ENCODE peak calls at places on chromosomes 3 and 15, in seven cellular contexts. D, F, K, J, C, G and Y are unnamed samples.

GRCh38 chr15:64844576-64845140 is 2.9 kb downstream of the PLEKHO2 start:
- DNase-seq in D (no peak), F (no peak), K (no peak), J (no peak), C (no peak), G (no peak), Y (no peak)

GRCh38 chr3:32098528-32098927 is 7.9 kb upstream of the GPD1L start:
- DNase-seq in D (no peak), F (no peak), K (no peak), J (no peak), C (no peak), G (no peak), Y (no peak)

GRCh38 chr3:45618081-45618509 is 23.5 kb downstream of the LIMD1 start:
- DNase-seq in D (no peak), F (no peak), K (no peak), J (no peak), C (no peak), G (peak), Y (no peak)

GRCh38 chr15:101651753-101652097 is 456 bp downstream of the TM2D3 start:
- DNase-seq in D (no peak), F (peak), K (no peak), J (no peak), C (no peak), G (peak), Y (peak)

GRCh38 chr3:126349611-126350501 is 7.4 kb downstream of the KLF15 start:
- DNase-seq in D (no peak), F (no peak), K (no peak), J (peak), C (no peak), G (no peak), Y (no peak)

GRCh38 chr3:45987368-45988099 is 8.1 kb downstream of the FYCO1 start:
- DNase-seq in D (no peak), F (no peak), K (peak), J (no peak), C (no peak), G (peak), Y (peak)

GRCh38 chr3:195096484-195097330 is 174.3 kb downstream of the XXYLT1 start:
- DNase-seq in D (no peak), F (no peak), K (no peak), J (no peak), C (no peak), G (no peak), Y (no peak)

GRCh38 chr15:70248116-70249025 is 150.7 kb upstream of the TLE3 start:
- DNase-seq in D (no peak), F (no peak), K (no peak), J (no peak), C (no peak), G (no peak), Y (no peak)

GRCh38 chr3:12288466-12289129 is at the start of gene PPARG:
- DNase-seq in D (no peak), F (peak), K (peak), J (peak), C (peak), G (peak), Y (peak)

GRCh38 chr15:69573815-69574472 is 121.3 kb downstream of the RPLP1 start:
- DNase-seq in D (no peak), F (peak), K (peak), J (no peak), C (no peak), G (peak), Y (no peak)

GRCh38 chr3:40258555-40258954 is 51.0 kb upstream of the EIF1B start:
- DNase-seq in D (no peak), F (peak), K (peak), J (no peak), C (no peak), G (no peak), Y (peak)
- TF ChIP-seq CTCF in D (no peak), F (peak), K (no peak), J (no peak), C (no peak), G (no peak), Y (no peak)

GRCh38 chr3:63562323-63562722 is 90.2 kb upstream of the SNTN start:
- DNase-seq in D (no peak), F (no peak), K (no peak), J (no peak), C (no peak), G (no peak), Y (no peak)

GRCh38 chr3:63559884-63560283 is 92.6 kb upstream of the SNTN start:
- DNase-seq in D (no peak), F (no peak), K (peak), J (no peak), C (no peak), G (no peak), Y (peak)

GRCh38 chr3:63561879-63562278 is 90.6 kb upstream of the SNTN start:
- DNase-seq in D (no peak), F (no peak), K (no peak), J (no peak), C (no peak), G (no peak), Y (no peak)

DNA sequence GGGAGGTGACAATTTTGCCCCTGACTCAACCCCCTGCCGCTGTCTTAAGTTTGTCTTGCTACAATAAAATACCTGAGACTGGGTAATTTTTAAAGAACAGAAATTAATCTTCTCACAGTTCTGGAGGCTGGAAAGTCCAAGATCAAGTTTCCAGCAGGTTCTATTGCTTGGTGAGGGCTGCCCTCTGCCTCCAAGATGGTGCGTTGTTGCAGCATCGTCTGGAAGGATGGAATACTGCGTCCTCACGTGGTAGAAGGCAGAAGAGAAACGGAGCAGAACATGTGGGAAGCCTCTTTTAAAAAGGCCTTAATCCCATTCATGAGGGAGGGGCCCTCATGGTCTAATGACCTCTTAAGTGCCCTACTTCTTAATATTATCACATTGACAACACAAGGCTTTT is 87.3 kb upstream of the SNTN start:
- DNase-seq in D (no peak), F (no peak), K (no peak), J (no peak), C (no peak), G (no peak), Y (peak)
- TF ChIP-seq CTCF in D (no peak), F (no peak), K (no peak), J (no peak), C (no peak), G (no peak), Y (no peak)

DNA sequence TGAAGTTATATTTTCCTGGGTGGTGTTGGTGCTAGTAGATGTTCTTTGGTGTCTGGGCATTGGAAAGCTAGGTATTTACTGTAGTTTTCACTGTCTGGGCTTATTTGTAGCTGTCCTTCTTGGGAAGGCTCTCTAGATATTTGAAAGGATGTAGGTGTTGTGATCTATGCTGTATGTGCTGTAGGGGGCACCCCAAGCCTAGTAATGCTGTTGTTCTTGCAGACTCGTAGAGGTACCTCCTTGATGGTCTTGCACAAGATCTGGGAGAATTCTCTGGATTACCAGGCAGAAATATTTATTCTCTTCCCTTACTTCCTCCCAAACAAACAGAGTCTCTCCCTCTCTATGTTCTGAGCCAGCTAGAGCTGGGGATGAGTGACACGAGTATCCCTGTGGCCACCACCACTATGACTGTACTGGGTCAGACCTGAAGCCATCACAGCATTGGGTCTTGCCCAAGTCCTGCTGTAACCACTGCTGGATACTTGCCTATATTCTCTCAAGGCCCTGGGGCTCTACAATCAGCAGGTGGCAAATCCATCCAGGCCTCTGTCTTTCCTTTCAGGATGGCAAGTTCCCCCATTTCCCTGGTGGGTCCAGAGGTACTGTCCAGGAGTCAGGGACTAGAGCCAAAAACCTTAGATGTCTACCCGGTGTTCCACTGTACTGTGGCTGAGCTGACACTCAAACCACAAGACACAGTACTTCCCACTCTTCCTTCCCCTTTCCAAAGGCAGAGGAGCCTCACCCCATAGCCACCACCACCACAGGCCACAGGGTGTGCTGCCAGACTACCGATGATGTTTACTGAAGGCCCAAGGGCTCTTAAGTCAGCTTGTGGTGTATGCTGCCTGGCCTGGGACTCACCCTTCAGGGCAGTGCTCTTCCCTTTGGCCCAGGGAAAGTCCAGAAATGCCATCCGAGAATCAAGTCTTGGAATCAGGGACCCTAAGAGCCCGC is 195.2 kb upstream of the DPPA4 start:
- DNase-seq in D (peak), F (peak), K (peak), J (peak), C (no peak), G (peak), Y (peak)
- TF ChIP-seq CTCF in D (no peak), F (peak), K (peak), J (no peak), C (peak), G (peak), Y (peak)

DNA sequence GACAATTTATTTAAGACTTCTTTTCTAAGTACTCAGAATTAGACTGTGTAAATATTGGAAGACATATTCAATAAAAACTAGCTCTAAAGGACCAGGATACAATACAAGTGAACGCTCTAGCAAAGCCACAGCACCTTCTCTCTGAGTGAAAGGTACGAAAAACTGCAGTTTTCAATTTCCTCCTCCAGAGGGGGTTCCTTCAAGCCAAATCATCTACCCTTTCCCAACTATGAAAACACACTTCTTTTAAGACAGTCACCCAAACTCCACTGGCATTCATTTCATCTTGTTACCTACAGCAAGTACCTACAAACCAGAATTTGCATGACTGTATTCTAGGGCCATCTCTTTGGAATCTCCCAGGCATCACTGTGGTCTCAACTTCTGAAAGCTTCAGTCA is 165.8 kb downstream of the ERC2 start:
- DNase-seq in D (no peak), F (peak), K (no peak), J (no peak), C (no peak), G (no peak), Y (peak)
- TF ChIP-seq CTCF in D (no peak), F (peak), K (peak), J (no peak), C (no peak), G (peak), Y (peak)

GRCh38 chr3:81726735-81727134 is 34.7 kb downstream of the GBE1 start:
- DNase-seq in D (no peak), F (peak), K (peak), J (no peak), C (no peak), G (peak), Y (peak)

GRCh38 chr3:81728766-81729544 is 32.5 kb downstream of the GBE1 start:
- DNase-seq in D (no peak), F (peak), K (peak), J (no peak), C (no peak), G (peak), Y (peak)

GRCh38 chr3:81723732-81724313 is 37.6 kb downstream of the GBE1 start:
- DNase-seq in D (no peak), F (peak), K (peak), J (no peak), C (no peak), G (peak), Y (peak)

GRCh38 chr3:81726132-81726531 is 35.3 kb downstream of the GBE1 start:
- DNase-seq in D (no peak), F (peak), K (peak), J (no peak), C (no peak), G (peak), Y (no peak)
- TF ChIP-seq CTCF in D (no peak), F (no peak), K (no peak), J (no peak), C (no peak), G (no peak), Y (no peak)